ENCODE peak calls at places on chromosomes 4 and X, in five cellular contexts. One of them, this sample, is unnamed.

GRCh38 chr4:162241857-162242256 is 78.1 kb upstream of the FSTL5 start:
- DNase-seq in A549: no peak
- DNase-seq in K562: no peak
- DNase-seq in IMR-90: no peak
- DNase-seq in H1: no peak
- DNase-seq in this sample: no peak

GRCh38 chr4:72984351-72984750 is 85.2 kb downstream of the COX18 start:
- DNase-seq in IMR-90: no peak
- DNase-seq in H1: no peak
- DNase-seq in K562: no peak
- DNase-seq in A549: no peak
- DNase-seq in this sample: no peak

GRCh38 chr4:29972121-29972520 is 748.0 kb upstream of the PCDH7 start:
- DNase-seq in IMR-90: peak; percentile 44
- DNase-seq in H1: no peak
- DNase-seq in A549: no peak
- DNase-seq in K562: no peak
- DNase-seq in this sample: no peak

GRCh38 chr4:100168521-100168920 is 21.7 kb downstream of the DDIT4L start:
- DNase-seq in H1: no peak
- DNase-seq in K562: no peak
- DNase-seq in A549: no peak
- DNase-seq in IMR-90: peak; percentile 63
- DNase-seq in this sample: no peak

GRCh38 chr4:98996056-98996941 is 778 bp downstream of the METAP1 start:
- DNase-seq in H1: no peak
- DNase-seq in IMR-90: peak; percentile 55
- DNase-seq in A549: peak; percentile 3
- DNase-seq in K562: peak; percentile 27
- DNase-seq in this sample: no peak

GRCh38 chr4:92257931-92258857 is 45.6 kb upstream of the GRID2 start:
- DNase-seq in H1: no peak
- DNase-seq in IMR-90: no peak
- DNase-seq in K562: no peak
- DNase-seq in A549: no peak
- DNase-seq in this sample: no peak

GRCh38 chr4:145130788-145131398 is 32.8 kb downstream of the ABCE1 start:
- DNase-seq in K562: no peak
- DNase-seq in IMR-90: peak; percentile 83
- DNase-seq in H1: no peak
- DNase-seq in A549: no peak
- DNase-seq in this sample: no peak

GRCh38 chrX:84153538-84153937 is 34.5 kb downstream of the RPS6KA6 start:
- DNase-seq in K562: no peak
- DNase-seq in H1: no peak
- DNase-seq in IMR-90: peak; percentile 35
- DNase-seq in A549: no peak
- DNase-seq in this sample: no peak

GRCh38 chrX:69603566-69604194 is 12.2 kb upstream of the EDA start:
- DNase-seq in A549: no peak
- DNase-seq in H1: peak; percentile 40
- DNase-seq in IMR-90: no peak
- DNase-seq in K562: no peak
- DNase-seq in this sample: no peak

GRCh38 chr4:17780461-17781071 is 855 bp downstream of the FAM184B start:
- DNase-seq in IMR-90: peak; percentile 47
- DNase-seq in H1: no peak
- DNase-seq in K562: no peak
- DNase-seq in A549: no peak
- DNase-seq in this sample: no peak

GRCh38 chrX:2608638-2609430 is 82.3 kb upstream of the CD99 start:
- DNase-seq in H1: peak; percentile 84
- DNase-seq in A549: peak; percentile 89
- DNase-seq in IMR-90: peak; percentile 72
- DNase-seq in K562: peak; percentile 89
- DNase-seq in this sample: no peak

GRCh38 chrX:68822641-68823410 is 6.0 kb upstream of the EFNB1 start:
- DNase-seq in IMR-90: peak; percentile 47
- DNase-seq in K562: peak; percentile 42
- DNase-seq in H1: no peak
- DNase-seq in A549: peak; percentile 50
- DNase-seq in this sample: no peak

GRCh38 chrX:72306851-72307645 is 1.3 kb upstream of the CITED1 start:
- DNase-seq in K562: peak; percentile 49
- DNase-seq in H1: no peak
- DNase-seq in IMR-90: peak; percentile 66
- DNase-seq in A549: peak; percentile 75
- DNase-seq in this sample: no peak

GRCh38 chr4:106056914-106057313 is 161.6 kb downstream of the NPNT start:
- DNase-seq in A549: no peak
- DNase-seq in IMR-90: no peak
- DNase-seq in K562: no peak
- DNase-seq in H1: no peak
- DNase-seq in this sample: no peak

GRCh38 chr4:45453258-45453841 is 670.5 kb downstream of the GABRG1 start:
- DNase-seq in H1: no peak
- DNase-seq in IMR-90: no peak
- DNase-seq in K562: no peak
- DNase-seq in A549: peak; percentile 9
- DNase-seq in this sample: no peak

GRCh38 chr4:40199999-40200880 is 3.4 kb downstream of the RHOH start:
- DNase-seq in K562: no peak
- DNase-seq in IMR-90: peak; percentile 23
- DNase-seq in H1: no peak
- DNase-seq in A549: no peak
- DNase-seq in this sample: peak; percentile 93

GRCh38 chr4:38314663-38315062 is 349.3 kb upstream of the KLF3 start:
- DNase-seq in IMR-90: no peak
- DNase-seq in A549: no peak
- DNase-seq in H1: no peak
- DNase-seq in K562: no peak
- DNase-seq in this sample: no peak

GRCh38 chr4:142752331-142752830 is 93.7 kb downstream of the INPP4B start:
- DNase-seq in IMR-90: no peak
- DNase-seq in K562: no peak
- DNase-seq in H1: no peak
- DNase-seq in A549: no peak
- DNase-seq in this sample: no peak

GRCh38 chr4:27005512-27006246 is 145.0 kb downstream of the STIM2 start:
- DNase-seq in A549: no peak
- DNase-seq in H1: no peak
- DNase-seq in K562: no peak
- DNase-seq in IMR-90: peak; percentile 78
- DNase-seq in this sample: no peak

GRCh38 chrX:47112316-47112954 is 32.1 kb downstream of the NDUFB11 start:
- DNase-seq in IMR-90: no peak
- DNase-seq in H1: no peak
- DNase-seq in A549: no peak
- DNase-seq in K562: no peak
- DNase-seq in this sample: no peak

GRCh38 chrX:23959781-23960180 is 52.0 kb downstream of the CXorf58 start:
- DNase-seq in A549: no peak
- DNase-seq in IMR-90: no peak
- DNase-seq in H1: no peak
- DNase-seq in K562: no peak
- DNase-seq in this sample: no peak

GRCh38 chr4:126458993-126459392 is 1144.2 kb downstream of the FAT4 start:
- DNase-seq in K562: no peak
- DNase-seq in A549: no peak
- DNase-seq in H1: no peak
- DNase-seq in IMR-90: peak; percentile 80
- DNase-seq in this sample: no peak

GRCh38 chr4:127604949-127605709 is 27.6 kb upstream of the INTU start:
- DNase-seq in K562: peak; percentile 17
- DNase-seq in H1: peak; percentile 61
- DNase-seq in IMR-90: peak; percentile 48
- DNase-seq in A549: peak; percentile 20
- DNase-seq in this sample: no peak

DNA sequence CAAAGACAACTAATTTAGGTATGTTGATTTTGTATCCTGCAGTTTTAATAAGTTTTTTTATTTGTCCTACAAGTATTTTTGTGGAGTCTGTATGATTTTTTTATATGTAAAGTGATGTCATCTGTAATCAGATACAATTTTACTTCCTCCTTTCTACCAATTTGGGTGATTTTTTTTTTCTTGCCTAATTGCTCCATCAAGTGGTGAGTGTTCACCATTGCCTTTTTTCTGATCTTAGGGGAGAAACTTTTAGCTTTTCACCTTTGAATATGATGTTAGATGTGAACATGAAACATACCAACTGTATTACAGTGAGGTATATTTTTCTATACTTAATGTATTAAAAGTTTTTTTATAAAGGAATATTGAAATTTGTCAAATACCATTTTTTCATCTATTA is 362.3 kb downstream of the PABPC4L start:
- DNase-seq in IMR-90: peak; percentile 12
- DNase-seq in A549: peak; percentile 13
- DNase-seq in H1: no peak
- DNase-seq in K562: no peak
- DNase-seq in this sample: no peak
- TF ChIP-seq RFX5 in IMR-90: no peak
- TF ChIP-seq RFX5 in A549: no peak
- TF ChIP-seq RFX5 in H1: no peak
- TF ChIP-seq RFX5 in K562: no peak
- TF ChIP-seq RFX5 in this sample: no peak

DNA sequence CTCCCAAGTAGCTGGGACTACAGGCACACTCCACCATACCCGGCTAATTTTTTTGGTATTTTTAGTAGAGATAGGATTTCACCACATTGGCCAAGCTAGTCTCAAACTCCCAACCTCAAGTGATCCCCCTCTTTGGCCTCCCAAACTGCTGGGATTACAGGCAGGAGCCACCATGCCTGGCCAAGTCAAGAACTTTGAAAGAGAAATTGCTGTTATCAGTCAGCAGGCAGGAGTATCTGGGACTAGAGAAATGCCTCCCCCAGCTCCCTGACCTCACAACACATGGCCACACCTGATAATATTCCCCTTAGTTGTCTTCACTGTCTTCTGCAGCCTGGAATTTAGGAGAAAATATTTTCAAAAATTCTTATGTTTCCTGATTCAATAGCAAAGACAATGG is 7.4 kb downstream of the TXK start:
- DNase-seq in A549: no peak
- DNase-seq in H1: no peak
- DNase-seq in IMR-90: no peak
- DNase-seq in K562: peak; percentile 79
- DNase-seq in this sample: no peak
- TF ChIP-seq RFX5 in A549: no peak
- TF ChIP-seq RFX5 in H1: no peak
- TF ChIP-seq RFX5 in IMR-90: no peak
- TF ChIP-seq RFX5 in K562: no peak
- TF ChIP-seq RFX5 in this sample: no peak

GRCh38 chrX:13923845-13924244 is 105.8 kb downstream of the GEMIN8 start:
- DNase-seq in IMR-90: no peak
- DNase-seq in K562: no peak
- DNase-seq in H1: no peak
- DNase-seq in A549: no peak
- DNase-seq in this sample: no peak
- TF ChIP-seq RFX5 in IMR-90: no peak
- TF ChIP-seq RFX5 in K562: no peak
- TF ChIP-seq RFX5 in H1: no peak
- TF ChIP-seq RFX5 in A549: no peak
- TF ChIP-seq RFX5 in this sample: no peak

GRCh38 chr4:76571274-76571673 is 136.2 kb downstream of the SHROOM3 start:
- DNase-seq in K562: no peak
- DNase-seq in H1: no peak
- DNase-seq in A549: peak; percentile 16
- DNase-seq in IMR-90: no peak
- DNase-seq in this sample: no peak
- TF ChIP-seq RFX5 in K562: no peak
- TF ChIP-seq RFX5 in H1: no peak
- TF ChIP-seq RFX5 in A549: no peak
- TF ChIP-seq RFX5 in IMR-90: no peak
- TF ChIP-seq RFX5 in this sample: no peak

GRCh38 chr4:48360285-48360965 is 19.1 kb downstream of the SLAIN2 start:
- DNase-seq in A549: no peak
- DNase-seq in H1: no peak
- DNase-seq in K562: no peak
- DNase-seq in IMR-90: peak; percentile 86
- DNase-seq in this sample: no peak
- TF ChIP-seq RFX5 in A549: no peak
- TF ChIP-seq RFX5 in H1: no peak
- TF ChIP-seq RFX5 in K562: no peak
- TF ChIP-seq RFX5 in IMR-90: no peak
- TF ChIP-seq RFX5 in this sample: no peak

GRCh38 chr4:151922306-151922705 is 161.5 kb upstream of the GATB start:
- DNase-seq in K562: no peak
- DNase-seq in IMR-90: peak; percentile 4
- DNase-seq in A549: no peak
- DNase-seq in H1: no peak
- DNase-seq in this sample: no peak
- TF ChIP-seq RFX5 in K562: no peak
- TF ChIP-seq RFX5 in IMR-90: no peak
- TF ChIP-seq RFX5 in A549: no peak
- TF ChIP-seq RFX5 in H1: no peak
- TF ChIP-seq RFX5 in this sample: no peak

GRCh38 chrX:41275661-41276609 is 58.0 kb upstream of the DDX3X start:
- DNase-seq in H1: peak; percentile 62
- DNase-seq in IMR-90: peak; percentile 57
- DNase-seq in A549: peak; percentile 81
- DNase-seq in K562: peak; percentile 72
- DNase-seq in this sample: no peak
- TF ChIP-seq RFX5 in H1: no peak
- TF ChIP-seq RFX5 in IMR-90: no peak
- TF ChIP-seq RFX5 in A549: no peak
- TF ChIP-seq RFX5 in K562: no peak
- TF ChIP-seq RFX5 in this sample: no peak

GRCh38 chr4:8666581-8666980 is 74.0 kb downstream of the CPZ start:
- DNase-seq in H1: no peak
- DNase-seq in IMR-90: no peak
- DNase-seq in K562: no peak
- DNase-seq in A549: no peak
- DNase-seq in this sample: no peak
- TF ChIP-seq RFX5 in H1: no peak
- TF ChIP-seq RFX5 in IMR-90: no peak
- TF ChIP-seq RFX5 in K562: no peak
- TF ChIP-seq RFX5 in A549: no peak
- TF ChIP-seq RFX5 in this sample: no peak

DNA sequence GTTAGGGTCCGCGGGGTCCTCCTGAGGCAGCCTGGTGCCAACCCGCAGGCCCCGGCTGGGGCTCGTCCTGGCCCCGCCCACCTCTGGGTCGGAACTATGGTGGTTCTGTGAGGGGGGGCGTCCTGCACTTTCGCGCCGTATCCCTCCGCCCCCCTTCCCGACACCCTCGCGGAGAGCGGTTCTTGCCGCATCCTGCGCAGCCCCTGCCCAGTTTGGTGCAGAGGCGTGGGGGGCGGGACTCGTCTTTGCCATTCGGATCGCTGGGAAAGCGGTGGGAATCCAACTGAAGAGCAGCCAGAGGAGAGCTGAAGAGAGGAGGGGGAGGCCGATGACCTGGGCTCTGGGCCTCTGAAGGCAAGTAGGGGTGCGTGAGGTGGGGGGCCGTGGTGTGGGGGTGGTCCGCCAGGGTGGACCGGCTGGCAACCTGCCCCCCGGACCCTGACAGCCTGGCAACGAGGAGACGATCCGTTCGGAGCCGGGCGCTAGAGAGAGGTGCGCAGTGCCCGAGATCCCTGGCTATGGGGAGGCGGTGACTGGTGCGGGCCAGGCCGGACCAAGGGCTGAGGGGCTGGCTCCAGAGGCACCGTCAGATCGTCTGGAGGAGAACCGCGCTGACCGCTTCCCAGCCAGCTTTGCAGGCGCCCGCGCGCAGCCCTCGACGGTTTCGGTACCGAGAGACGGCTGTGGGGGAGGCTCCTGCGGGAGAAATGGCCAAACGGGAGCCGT is at the start of gene GPRASP1:
- DNase-seq in H1: peak; percentile 62
- DNase-seq in IMR-90: peak; percentile 27
- DNase-seq in K562: no peak
- DNase-seq in A549: no peak
- DNase-seq in this sample: no peak
- TF ChIP-seq RFX5 in H1: no peak
- TF ChIP-seq RFX5 in IMR-90: no peak
- TF ChIP-seq RFX5 in K562: no peak
- TF ChIP-seq RFX5 in A549: no peak
- TF ChIP-seq RFX5 in this sample: no peak

This sample was measured in GM12878.